ENCODE peak calls at places on chromosome 1, in four cellular contexts. F, K, X and Y are unnamed samples.

GRCh38 chr1:67691712-67692111 is 6.7 kb downstream of the GADD45A start:
- DNase-seq in K (no peak), F (no peak), X (no peak), Y (no peak)

GRCh38 chr1:116852910-116853309 is 56.8 kb upstream of the PTGFRN start:
- DNase-seq in X (no peak), F (peak; percentile 63), K (no peak), Y (no peak)

GRCh38 chr1:22628698-22629444 is 7.6 kb upstream of the C1QA start:
- DNase-seq in F (peak; percentile 70), K (no peak), X (no peak), Y (no peak)

GRCh38 chr1:199463521-199464127 is 563.9 kb upstream of the NR5A2 start:
- DNase-seq in K (no peak), F (peak; percentile 35), X (peak; percentile 83), Y (no peak)

GRCh38 chr1:10968411-10968826 is 44.0 kb upstream of the TARDBP start:
- DNase-seq in X (peak; percentile 7), F (no peak), K (no peak), Y (no peak)

GRCh38 chr1:15313012-15313411 is 66.0 kb downstream of the FHAD1 start:
- DNase-seq in F (no peak), X (no peak), K (no peak), Y (no peak)

GRCh38 chr1:90973897-90974798 is 47.7 kb downstream of the ZNF644 start:
- DNase-seq in X (peak; percentile 74), F (no peak), K (no peak), Y (no peak)

GRCh38 chr1:169484683-169485426 is 889 bp downstream of the SLC19A2 start:
- DNase-seq in K (peak; percentile 6), F (peak; percentile 69), X (peak; percentile 74), Y (peak; percentile 56)

GRCh38 chr1:48572632-48573258 is 100.7 kb upstream of the SPATA6 start:
- DNase-seq in K (no peak), X (peak; percentile 68), F (peak; percentile 89), Y (peak; percentile 61)

GRCh38 chr1:9860887-9861286 is 37.1 kb upstream of the CLSTN1 start:
- DNase-seq in X (no peak), K (no peak), F (no peak), Y (no peak)